ENCODE peak calls at places on chromosomes 13 and 19, in six cellular contexts. One of them, this sample, is unnamed.

GRCh38 chr13:49265822-49266221 is 18.1 kb downstream of the CDADC1 start:
- DNase-seq in CD8-positive, alpha-beta memory T cell: no peak
- DNase-seq in A549: no peak
- DNase-seq in CD8-positive, alpha-beta T cell: no peak
- DNase-seq in pancreas: no peak
- DNase-seq in GM12878: no peak
- DNase-seq in this sample: no peak

GRCh38 chr19:7196721-7197168 is 97.5 kb downstream of the INSR start:
- DNase-seq in CD8-positive, alpha-beta memory T cell: no peak
- DNase-seq in A549: no peak
- DNase-seq in CD8-positive, alpha-beta T cell: no peak
- DNase-seq in pancreas: no peak
- DNase-seq in GM12878: no peak
- DNase-seq in this sample: no peak

GRCh38 chr13:98065468-98065867 is 77.4 kb upstream of the FARP1 start:
- DNase-seq in CD8-positive, alpha-beta memory T cell: no peak
- DNase-seq in A549: no peak
- DNase-seq in CD8-positive, alpha-beta T cell: no peak
- DNase-seq in pancreas: no peak
- DNase-seq in GM12878: no peak
- DNase-seq in this sample: no peak

GRCh38 chr13:30576528-30576927 is 41.2 kb upstream of the USPL1 start:
- DNase-seq in CD8-positive, alpha-beta memory T cell: peak
- DNase-seq in A549: no peak
- DNase-seq in CD8-positive, alpha-beta T cell: peak
- DNase-seq in pancreas: no peak
- DNase-seq in GM12878: no peak
- DNase-seq in this sample: no peak

GRCh38 chr13:40565282-40566148 is 100.9 kb downstream of the FOXO1 start:
- DNase-seq in CD8-positive, alpha-beta memory T cell: no peak
- DNase-seq in A549: no peak
- DNase-seq in CD8-positive, alpha-beta T cell: no peak
- DNase-seq in pancreas: no peak
- DNase-seq in GM12878: no peak
- DNase-seq in this sample: no peak

GRCh38 chr13:71877280-71877653 is 10.3 kb upstream of the DACH1 start:
- DNase-seq in CD8-positive, alpha-beta memory T cell: no peak
- DNase-seq in A549: no peak
- DNase-seq in CD8-positive, alpha-beta T cell: no peak
- DNase-seq in pancreas: no peak
- DNase-seq in GM12878: no peak
- DNase-seq in this sample: no peak

GRCh38 chr19:38267780-38268430 is 3.5 kb downstream of the SPINT2 start:
- DNase-seq in CD8-positive, alpha-beta memory T cell: no peak
- DNase-seq in A549: peak
- DNase-seq in CD8-positive, alpha-beta T cell: no peak
- DNase-seq in pancreas: no peak
- DNase-seq in GM12878: no peak
- DNase-seq in this sample: no peak

GRCh38 chr19:49847731-49848696 is 2.9 kb upstream of the PTOV1 start:
- DNase-seq in CD8-positive, alpha-beta memory T cell: no peak
- DNase-seq in A549: no peak
- DNase-seq in CD8-positive, alpha-beta T cell: no peak
- DNase-seq in pancreas: no peak
- DNase-seq in GM12878: no peak
- DNase-seq in this sample: no peak

GRCh38 chr19:46913852-46914430 is 53.1 kb downstream of the ARHGAP35 start:
- DNase-seq in CD8-positive, alpha-beta memory T cell: no peak
- DNase-seq in A549: peak
- DNase-seq in CD8-positive, alpha-beta T cell: no peak
- DNase-seq in pancreas: no peak
- DNase-seq in GM12878: peak
- DNase-seq in this sample: no peak

DNA sequence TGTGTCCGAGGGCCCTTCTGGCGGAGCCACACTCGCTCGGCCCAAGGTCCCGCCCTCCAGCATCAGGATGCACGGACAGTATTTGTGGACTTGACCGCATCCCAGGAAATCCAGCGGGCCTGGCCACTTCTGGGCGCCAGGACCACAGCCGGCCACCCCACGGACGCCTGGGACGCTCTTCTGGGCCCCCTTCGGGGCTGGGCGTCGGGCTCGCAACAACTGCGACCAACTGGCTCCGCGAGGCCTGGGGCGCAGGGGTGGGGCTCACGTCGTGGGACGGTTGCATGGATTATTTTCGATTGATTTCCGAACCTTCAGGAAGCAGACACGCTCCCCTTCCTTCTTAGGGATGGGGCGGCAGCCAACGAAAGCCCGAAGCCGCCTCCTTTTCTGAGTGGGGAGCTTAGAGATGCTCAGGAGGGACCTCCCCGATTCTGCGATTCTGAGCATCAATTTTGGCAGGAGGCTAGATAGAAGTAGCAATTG is 521 bp upstream of the NUP58 start:
- DNase-seq in CD8-positive, alpha-beta memory T cell: no peak
- DNase-seq in A549: no peak
- DNase-seq in CD8-positive, alpha-beta T cell: no peak
- DNase-seq in pancreas: peak
- DNase-seq in GM12878: no peak
- DNase-seq in this sample: peak
- H3K27ac ChIP-seq in CD8-positive, alpha-beta memory T cell: peak
- H3K27ac ChIP-seq in A549: peak
- H3K27ac ChIP-seq in CD8-positive, alpha-beta T cell: peak
- H3K27ac ChIP-seq in pancreas: peak
- H3K27ac ChIP-seq in GM12878: peak
- H3K27ac ChIP-seq in this sample: peak

GRCh38 chr13:33842207-33842606 is 24.3 kb downstream of the RFC3 start:
- DNase-seq in CD8-positive, alpha-beta memory T cell: no peak
- DNase-seq in A549: no peak
- DNase-seq in CD8-positive, alpha-beta T cell: no peak
- DNase-seq in pancreas: no peak
- DNase-seq in GM12878: no peak
- DNase-seq in this sample: no peak

GRCh38 chr13:33846306-33847062 is 28.5 kb downstream of the RFC3 start:
- DNase-seq in CD8-positive, alpha-beta memory T cell: no peak
- DNase-seq in A549: no peak
- DNase-seq in CD8-positive, alpha-beta T cell: no peak
- DNase-seq in pancreas: no peak
- DNase-seq in GM12878: no peak
- DNase-seq in this sample: no peak

GRCh38 chr13:33849211-33849610 is 31.3 kb downstream of the RFC3 start:
- DNase-seq in CD8-positive, alpha-beta memory T cell: no peak
- DNase-seq in A549: no peak
- DNase-seq in CD8-positive, alpha-beta T cell: no peak
- DNase-seq in pancreas: no peak
- DNase-seq in GM12878: no peak
- DNase-seq in this sample: no peak

GRCh38 chr13:33845572-33846305 is 27.8 kb downstream of the RFC3 start:
- DNase-seq in CD8-positive, alpha-beta memory T cell: no peak
- DNase-seq in A549: no peak
- DNase-seq in CD8-positive, alpha-beta T cell: no peak
- DNase-seq in pancreas: no peak
- DNase-seq in GM12878: no peak
- DNase-seq in this sample: no peak
- H3K27ac ChIP-seq in CD8-positive, alpha-beta memory T cell: no peak
- H3K27ac ChIP-seq in A549: no peak
- H3K27ac ChIP-seq in CD8-positive, alpha-beta T cell: no peak
- H3K27ac ChIP-seq in pancreas: no peak
- H3K27ac ChIP-seq in GM12878: no peak
- H3K27ac ChIP-seq in this sample: no peak

DNA sequence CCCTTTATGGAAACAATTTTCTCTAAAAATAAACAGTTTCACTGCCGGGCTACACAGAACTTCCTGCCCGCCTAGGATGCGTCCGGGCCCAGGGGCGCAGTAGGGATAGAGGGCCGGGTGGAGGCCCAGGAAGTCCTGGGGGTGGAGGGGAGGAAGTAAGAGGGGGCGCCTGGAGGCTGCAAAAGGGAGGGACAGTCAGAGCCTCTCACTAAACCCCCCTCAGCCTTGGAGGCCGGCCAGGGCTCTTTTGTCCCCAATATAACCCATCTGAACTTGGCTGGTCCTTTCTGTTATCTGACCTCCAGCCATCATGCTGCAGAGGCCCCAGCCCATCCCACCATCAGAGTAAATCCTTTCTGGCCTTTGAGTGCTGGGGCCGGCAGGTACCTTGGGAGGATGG is 2.2 kb downstream of the KANK2 start:
- DNase-seq in CD8-positive, alpha-beta memory T cell: no peak
- DNase-seq in A549: no peak
- DNase-seq in CD8-positive, alpha-beta T cell: no peak
- DNase-seq in pancreas: no peak
- DNase-seq in GM12878: no peak
- DNase-seq in this sample: no peak
- H3K27ac ChIP-seq in CD8-positive, alpha-beta memory T cell: no peak
- H3K27ac ChIP-seq in A549: peak
- H3K27ac ChIP-seq in CD8-positive, alpha-beta T cell: no peak
- H3K27ac ChIP-seq in pancreas: no peak
- H3K27ac ChIP-seq in GM12878: peak
- H3K27ac ChIP-seq in this sample: peak

GRCh38 chr19:30228726-30229523 is 143.3 kb upstream of the ZNF536 start:
- DNase-seq in CD8-positive, alpha-beta memory T cell: no peak
- DNase-seq in A549: no peak
- DNase-seq in CD8-positive, alpha-beta T cell: no peak
- DNase-seq in pancreas: no peak
- DNase-seq in GM12878: no peak
- DNase-seq in this sample: no peak
- H3K27ac ChIP-seq in CD8-positive, alpha-beta memory T cell: no peak
- H3K27ac ChIP-seq in A549: no peak
- H3K27ac ChIP-seq in CD8-positive, alpha-beta T cell: no peak
- H3K27ac ChIP-seq in pancreas: no peak
- H3K27ac ChIP-seq in GM12878: no peak
- H3K27ac ChIP-seq in this sample: peak

GRCh38 chr19:35087393-35087792 is 28.2 kb upstream of the FXYD3 start:
- DNase-seq in CD8-positive, alpha-beta memory T cell: no peak
- DNase-seq in A549: no peak
- DNase-seq in CD8-positive, alpha-beta T cell: no peak
- DNase-seq in pancreas: no peak
- DNase-seq in GM12878: no peak
- DNase-seq in this sample: no peak
- H3K27ac ChIP-seq in CD8-positive, alpha-beta memory T cell: no peak
- H3K27ac ChIP-seq in A549: no peak
- H3K27ac ChIP-seq in CD8-positive, alpha-beta T cell: no peak
- H3K27ac ChIP-seq in pancreas: no peak
- H3K27ac ChIP-seq in GM12878: no peak
- H3K27ac ChIP-seq in this sample: no peak

DNA sequence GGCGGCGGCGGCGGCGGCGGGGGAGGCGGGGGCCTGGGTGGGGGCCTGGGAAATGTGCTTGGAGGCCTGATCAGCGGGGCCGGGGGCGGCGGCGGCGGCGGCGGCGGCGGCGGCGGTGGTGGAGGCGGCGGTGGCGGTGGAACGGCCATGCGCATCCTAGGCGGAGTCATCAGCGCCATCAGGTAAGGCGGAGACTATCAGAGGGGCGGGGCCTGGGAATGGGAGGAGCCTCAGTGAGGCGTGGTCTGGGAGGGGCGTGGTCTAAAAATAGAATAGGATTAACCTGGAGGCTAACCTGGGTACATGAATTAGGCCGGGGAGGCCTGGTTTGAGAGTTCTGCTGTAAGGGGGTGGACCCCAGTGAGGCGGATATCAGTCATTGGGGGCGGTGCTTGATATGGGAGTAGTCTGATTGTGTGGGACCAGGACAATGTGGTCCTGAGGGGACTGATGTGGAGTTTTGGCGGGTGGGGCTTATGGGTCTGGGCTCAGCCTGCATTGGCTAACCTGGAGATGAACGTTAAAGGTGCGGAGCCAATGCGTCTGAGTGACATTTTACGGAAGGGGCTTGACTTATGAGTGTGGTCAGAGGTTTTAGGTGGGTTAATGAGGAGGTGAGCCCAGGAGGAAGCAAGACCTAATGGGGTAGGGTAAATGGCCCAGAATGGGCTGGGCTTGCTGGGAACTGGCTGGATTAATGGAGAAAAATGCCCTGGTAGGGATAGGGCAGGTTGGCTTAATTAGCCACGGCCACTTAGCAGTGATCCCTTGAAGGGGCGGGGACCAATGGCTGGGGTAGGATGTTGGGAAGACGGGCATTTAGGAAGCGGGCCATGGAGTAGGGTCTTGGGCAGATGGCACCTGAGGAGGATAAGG is 1.4 kb downstream of the CAPNS1 start:
- DNase-seq in CD8-positive, alpha-beta memory T cell: peak
- DNase-seq in A549: peak
- DNase-seq in CD8-positive, alpha-beta T cell: peak
- DNase-seq in pancreas: peak
- DNase-seq in GM12878: peak
- DNase-seq in this sample: peak
- H3K27ac ChIP-seq in CD8-positive, alpha-beta memory T cell: peak
- H3K27ac ChIP-seq in A549: peak
- H3K27ac ChIP-seq in CD8-positive, alpha-beta T cell: no peak
- H3K27ac ChIP-seq in pancreas: peak
- H3K27ac ChIP-seq in GM12878: no peak
- H3K27ac ChIP-seq in this sample: peak

DNA sequence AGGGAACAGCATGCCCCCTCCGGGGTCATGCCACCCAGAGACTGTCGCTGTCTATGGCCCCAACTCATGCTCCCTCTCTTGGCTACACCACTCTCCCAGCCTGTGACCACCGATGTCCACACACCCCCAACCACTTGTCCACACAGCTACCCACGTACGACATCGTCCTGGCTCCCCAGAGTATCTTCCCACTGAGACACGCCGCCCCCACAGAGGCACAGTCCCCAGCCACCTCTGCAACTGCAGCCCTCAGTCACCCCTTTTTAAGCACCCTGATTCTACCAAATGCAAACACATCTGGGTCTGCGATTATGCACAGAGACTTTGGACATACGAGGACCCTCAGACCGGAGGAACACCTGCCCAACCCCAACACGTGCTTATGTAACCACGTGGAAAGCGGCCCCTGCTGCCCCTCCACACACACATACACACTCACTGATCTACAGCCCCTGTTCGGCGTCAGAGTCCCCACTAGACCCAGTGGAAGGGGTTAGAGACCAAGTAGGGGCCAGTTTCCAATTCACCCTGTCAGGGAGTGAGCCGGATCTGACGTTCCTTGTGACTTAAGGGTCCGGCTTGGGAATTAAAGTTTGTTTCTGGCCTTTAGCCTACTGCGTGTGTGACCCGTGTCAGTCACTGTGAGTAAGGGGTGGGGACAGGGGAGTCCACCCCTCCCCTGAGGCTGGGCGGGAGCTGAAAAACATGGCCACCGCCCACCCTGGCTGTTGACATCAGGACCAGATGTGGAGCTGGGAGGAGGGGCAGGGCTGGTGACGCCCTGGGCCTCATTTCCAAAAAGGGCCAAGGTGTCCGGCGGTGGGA is 11.9 kb upstream of the AXL start:
- DNase-seq in CD8-positive, alpha-beta memory T cell: no peak
- DNase-seq in A549: no peak
- DNase-seq in CD8-positive, alpha-beta T cell: no peak
- DNase-seq in pancreas: no peak
- DNase-seq in GM12878: no peak
- DNase-seq in this sample: no peak
- H3K27ac ChIP-seq in CD8-positive, alpha-beta memory T cell: no peak
- H3K27ac ChIP-seq in A549: no peak
- H3K27ac ChIP-seq in CD8-positive, alpha-beta T cell: no peak
- H3K27ac ChIP-seq in pancreas: no peak
- H3K27ac ChIP-seq in GM12878: no peak
- H3K27ac ChIP-seq in this sample: no peak